ENCODE peak calls at places on chromosome 4, in seven cellular contexts. W, T, K, E, Q, L and C are unnamed samples.

GRCh38 chr4:121182296-121182695 is 18.2 kb upstream of the TNIP3 start:
- DNase-seq in W (no peak), T (no peak), K (no peak), E (no peak), Q (peak), L (no peak), C (no peak)

GRCh38 chr4:178240891-178241290 is 798.7 kb upstream of the AGA start:
- DNase-seq in W (no peak), T (no peak), K (no peak), E (no peak), Q (no peak), L (no peak), C (no peak)

GRCh38 chr4:176964116-176964691 is 171.5 kb upstream of the VEGFC start:
- DNase-seq in W (no peak), T (no peak), K (peak), E (no peak), Q (no peak), L (no peak), C (no peak)

GRCh38 chr4:127188847-127189246 is 443.9 kb upstream of the INTU start:
- DNase-seq in W (no peak), T (no peak), K (peak), E (no peak), Q (no peak), L (no peak), C (no peak)

GRCh38 chr4:39169426-39169825 is 12.9 kb upstream of the WDR19 start:
- DNase-seq in W (no peak), T (no peak), K (no peak), E (no peak), Q (no peak), L (no peak), C (no peak)

GRCh38 chr4:118738090-118738489 is 52.9 kb downstream of the METTL14 start:
- DNase-seq in W (no peak), T (no peak), K (no peak), E (no peak), Q (no peak), L (no peak), C (no peak)

GRCh38 chr4:147597561-147597960 is 19.6 kb upstream of the TMEM184C start:
- DNase-seq in W (no peak), T (no peak), K (no peak), E (no peak), Q (no peak), L (no peak), C (no peak)

GRCh38 chr4:121736735-121737351 is 28.1 kb downstream of the SMIM43 start:
- DNase-seq in W (no peak), T (no peak), K (peak), E (no peak), Q (peak), L (no peak), C (no peak)

GRCh38 chr4:122623637-122624036 is 2.8 kb upstream of the IL21 start:
- DNase-seq in W (no peak), T (no peak), K (no peak), E (no peak), Q (no peak), L (no peak), C (no peak)

GRCh38 chr4:162706677-162707076 is 460.0 kb downstream of the NAF1 start:
- DNase-seq in W (no peak), T (no peak), K (no peak), E (no peak), Q (no peak), L (no peak), C (no peak)

GRCh38 chr4:55069248-55069647 is 56.1 kb downstream of the KDR start:
- DNase-seq in W (no peak), T (no peak), K (no peak), E (no peak), Q (no peak), L (no peak), C (no peak)

GRCh38 chr4:17189322-17189721 is 290.9 kb upstream of the LDB2 start:
- DNase-seq in W (no peak), T (no peak), K (no peak), E (no peak), Q (no peak), L (no peak), C (no peak)

GRCh38 chr4:189769131-189769530 is 171.5 kb upstream of the FRG1 start:
- DNase-seq in W (no peak), T (no peak), K (no peak), E (no peak), Q (no peak), L (no peak), C (no peak)

GRCh38 chr4:47106561-47106960 is 75.2 kb downstream of the GABRB1 start:
- DNase-seq in W (no peak), T (no peak), K (no peak), E (no peak), Q (no peak), L (no peak), C (no peak)

GRCh38 chr4:147480891-147481576 is at the start of gene EDNRA:
- DNase-seq in W (no peak), T (no peak), K (peak), E (no peak), Q (no peak), L (no peak), C (no peak)

GRCh38 chr4:140372607-140373327 is 679 bp upstream of the SCOC start:
- DNase-seq in W (no peak), T (no peak), K (peak), E (peak), Q (peak), L (no peak), C (no peak)
- TF ChIP-seq POLR2A in W (no peak), T (no peak), K (no peak), E (no peak), Q (no peak), L (no peak), C (no peak)

DNA sequence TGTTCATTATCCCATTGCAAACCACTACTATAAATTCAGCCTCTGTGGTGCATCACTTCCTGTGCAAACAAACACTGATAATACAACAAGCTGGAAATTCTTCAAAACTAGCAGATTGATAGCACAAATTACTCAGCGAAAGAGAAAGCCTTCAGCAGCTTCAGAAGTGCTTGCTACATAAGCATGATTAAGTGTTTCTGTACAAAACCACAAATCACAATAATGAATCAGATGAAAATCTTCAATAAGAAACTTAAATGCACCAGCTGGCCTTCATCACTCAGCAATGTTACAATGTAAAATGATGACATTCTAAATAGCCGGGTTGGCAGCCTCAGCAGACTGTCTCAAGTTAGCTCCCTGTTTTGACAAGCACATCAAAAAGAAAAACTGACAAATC is 262.2 kb downstream of the SPOCK3 start:
- DNase-seq in W (no peak), T (no peak), K (peak), E (no peak), Q (no peak), L (no peak), C (no peak)
- H3K4me3 ChIP-seq in W (no peak), T (no peak), K (no peak), E (no peak), Q (no peak), L (no peak), C (no peak)

DNA sequence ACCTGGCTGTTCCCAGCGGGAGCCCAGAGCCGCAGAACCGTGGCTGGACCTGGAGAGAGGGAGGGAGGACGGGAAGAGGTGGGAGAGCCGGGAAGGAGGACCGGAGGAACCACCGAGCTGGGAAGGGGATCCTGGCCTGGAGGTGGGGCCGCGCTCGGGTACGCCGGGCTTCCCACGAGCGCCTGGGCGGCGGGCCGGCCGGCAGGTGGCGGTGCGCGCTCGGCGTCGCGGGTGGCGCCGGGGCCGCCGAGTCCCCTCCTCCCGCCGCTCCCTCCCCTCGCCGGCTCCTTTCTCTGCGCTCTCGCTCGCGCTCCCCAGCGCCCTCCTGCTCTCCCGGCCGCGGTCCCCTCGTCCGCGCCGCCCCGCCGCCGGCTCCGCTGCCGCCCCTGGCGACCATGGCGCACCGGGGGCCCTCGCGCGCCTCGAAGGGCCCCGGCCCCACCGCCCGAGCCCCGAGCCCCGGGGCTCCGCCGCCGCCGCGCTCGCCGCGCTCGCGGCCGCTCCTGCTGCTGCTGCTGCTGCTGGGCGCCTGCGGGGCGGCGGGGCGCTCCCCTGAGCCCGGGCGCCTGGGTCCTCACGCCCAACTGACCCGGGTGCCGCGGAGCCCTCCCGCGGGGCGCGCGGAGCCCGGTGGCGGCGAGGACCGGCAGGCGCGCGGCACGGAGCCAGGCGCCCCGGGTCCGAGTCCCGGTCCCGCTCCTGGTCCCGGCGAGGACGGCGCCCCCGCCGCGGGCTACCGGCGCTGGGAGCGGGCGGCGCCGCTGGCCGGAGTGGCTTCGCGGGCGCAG is at the start of gene SORCS2:
- DNase-seq in W (peak), T (peak), K (peak), E (no peak), Q (peak), L (peak), C (peak)
- TF ChIP-seq CTCF in W (peak), T (no peak), K (peak), E (peak), Q (peak), L (peak), C (peak)

GRCh38 chr4:1299301-1299860 is 9.7 kb downstream of the MAEA start:
- DNase-seq in W (no peak), T (no peak), K (no peak), E (no peak), Q (no peak), L (peak), C (no peak)
- TF ChIP-seq POLR2A in W (no peak), T (no peak), K (no peak), E (no peak), Q (no peak), L (no peak), C (no peak)

GRCh38 chr4:101191302-101192098 is 155.8 kb downstream of the PPP3CA start:
- DNase-seq in W (peak), T (peak), K (peak), E (peak), Q (peak), L (peak), C (peak)
- H3K4me3 ChIP-seq in W (peak), T (no peak), K (no peak), E (no peak), Q (no peak), L (no peak), C (no peak)

GRCh38 chr4:25030283-25031076 is at the start of gene LGI2:
- DNase-seq in W (peak), T (no peak), K (no peak), E (no peak), Q (no peak), L (peak), C (peak)

GRCh38 chr4:25031077-25031606 is 396 bp upstream of the LGI2 start:
- DNase-seq in W (no peak), T (no peak), K (no peak), E (no peak), Q (no peak), L (peak), C (no peak)

GRCh38 chr4:25029479-25030282 is 1.1 kb downstream of the LGI2 start:
- DNase-seq in W (no peak), T (no peak), K (no peak), E (no peak), Q (no peak), L (no peak), C (no peak)

GRCh38 chr4:25032126-25032525 is 1.4 kb upstream of the LGI2 start:
- DNase-seq in W (no peak), T (no peak), K (peak), E (no peak), Q (no peak), L (no peak), C (no peak)
- TF ChIP-seq CTCF in W (no peak), T (no peak), K (no peak), E (no peak), Q (no peak), L (no peak), C (no peak)